ENCODE peak calls at places on chromosomes 6 and 20, in six cellular contexts. E is bronchial epithelial cell, G is omental fat pad, U is nephron progenitor cell, T is WTC11, F is right atrium auricular region. Y is an unnamed sample.

GRCh38 chr6:166772518-166772917 is 145.5 kb upstream of the RPS6KA2 start:
- DNase-seq in E (no peak), G (no peak), U (no peak), T (peak; percentile 65), F (peak; percentile 16), Y (no peak)

GRCh38 chr20:45061244-45061643 is 39.7 kb downstream of the KCNS1 start:
- DNase-seq in E (peak; percentile 98), G (no peak), U (no peak), T (no peak), F (no peak), Y (peak; percentile 72)

GRCh38 chr20:17610566-17611289 is 40.9 kb downstream of the DSTN start:
- DNase-seq in E (no peak), G (no peak), U (no peak), T (no peak), F (peak; percentile 59), Y (no peak)

GRCh38 chr20:61589055-61589385 is 337.0 kb downstream of the CDH4 start:
- DNase-seq in E (peak; percentile 40), G (no peak), U (no peak), T (no peak), F (no peak), Y (no peak)

GRCh38 chr20:6416371-6416770 is 293.5 kb upstream of the FERMT1 start:
- DNase-seq in E (no peak), G (no peak), U (no peak), T (peak; percentile 44), F (no peak), Y (no peak)

GRCh38 chr6:4319992-4320683 is 184.8 kb upstream of the ECI2 start:
- DNase-seq in E (peak; percentile 86), G (no peak), U (no peak), T (no peak), F (no peak), Y (no peak)

GRCh38 chr6:235763-236360 is 56.4 kb upstream of the DUSP22 start:
- DNase-seq in E (no peak), G (no peak), U (no peak), T (no peak), F (no peak), Y (no peak)

GRCh38 chr6:111661541-111662041 is 55.9 kb upstream of the TRAF3IP2 start:
- DNase-seq in E (no peak), G (no peak), U (peak; percentile 46), T (peak; percentile 68), F (no peak), Y (no peak)

GRCh38 chr6:138403324-138403800 is 661 bp upstream of the HEBP2 start:
- DNase-seq in E (no peak), G (no peak), U (peak; percentile 54), T (peak; percentile 45), F (no peak), Y (no peak)

GRCh38 chr20:53795170-53795569 is 201.5 kb upstream of the ZNF217 start:
- DNase-seq in E (peak; percentile 66), G (no peak), U (no peak), T (no peak), F (no peak), Y (no peak)

GRCh38 chr6:154993026-154993425 is 2.1 kb upstream of the TIAM2 start:
- DNase-seq in E (no peak), G (no peak), U (no peak), T (no peak), F (no peak), Y (no peak)

GRCh38 chr6:143150291-143150690 is 89.6 kb downstream of the AIG1 start:
- DNase-seq in E (no peak), G (no peak), U (no peak), T (no peak), F (no peak), Y (no peak)

GRCh38 chr6:40391086-40391485 is 196.1 kb downstream of the LRFN2 start:
- DNase-seq in E (no peak), G (no peak), U (no peak), T (no peak), F (no peak), Y (no peak)

GRCh38 chr6:141309295-141309694 is 823.4 kb upstream of the GJE1 start:
- DNase-seq in E (no peak), G (no peak), U (no peak), T (no peak), F (no peak), Y (no peak)

GRCh38 chr6:56250266-56250665 is 2.9 kb upstream of the COL21A1 start:
- DNase-seq in E (no peak), G (no peak), U (peak; percentile 4), T (no peak), F (no peak), Y (no peak)

GRCh38 chr6:28814032-28814976 is 109.5 kb downstream of the TRIM27 start:
- DNase-seq in E (no peak), G (no peak), U (peak; percentile 60), T (peak; percentile 58), F (no peak), Y (no peak)

GRCh38 chr6:135722679-135723078 is 128.8 kb upstream of the PDE7B start:
- DNase-seq in E (peak; percentile 91), G (no peak), U (no peak), T (no peak), F (no peak), Y (no peak)

GRCh38 chr6:159727717-159728440 is 573 bp downstream of the WTAP start:
- DNase-seq in E (peak; percentile 22), G (no peak), U (no peak), T (no peak), F (no peak), Y (no peak)

GRCh38 chr20:51394706-51395105 is 147.8 kb downstream of the NFATC2 start:
- DNase-seq in E (no peak), G (no peak), U (no peak), T (no peak), F (no peak), Y (no peak)

GRCh38 chr6:87561012-87561411 is 28.8 kb downstream of the RARS2 start:
- DNase-seq in E (no peak), G (no peak), U (no peak), T (no peak), F (no peak), Y (no peak)

GRCh38 chr6:150840185-150840584 is 25.3 kb upstream of the MTHFD1L start:
- DNase-seq in E (no peak), G (no peak), U (no peak), T (no peak), F (no peak), Y (no peak)

GRCh38 chr6:163860194-163861081 is 445.9 kb downstream of the QKI start:
- DNase-seq in E (no peak), G (no peak), U (peak; percentile 18), T (no peak), F (no peak), Y (no peak)

GRCh38 chr20:21189761-21190523 is 64.1 kb downstream of the KIZ start:
- DNase-seq in E (no peak), G (no peak), U (peak; percentile 8), T (peak; percentile 51), F (no peak), Y (no peak)

GRCh38 chr6:43306086-43306485 is 2.5 kb downstream of the CRIP3 start:
- DNase-seq in E (no peak), G (no peak), U (no peak), T (no peak), F (no peak), Y (no peak)

GRCh38 chr20:62104791-62105345 is 17.4 kb upstream of the LSM14B start:
- DNase-seq in E (no peak), G (no peak), U (no peak), T (no peak), F (no peak), Y (no peak)

GRCh38 chr6:71406871-71407860 is 118.6 kb downstream of the OGFRL1 start:
- DNase-seq in E (no peak), G (no peak), U (no peak), T (peak; percentile 41), F (no peak), Y (peak; percentile 82)

GRCh38 chr20:18428490-18429173 is 38.2 kb downstream of the DZANK1 start:
- DNase-seq in E (no peak), G (no peak), U (no peak), T (no peak), F (peak; percentile 62), Y (no peak)

GRCh38 chr20:2397595-2398145 is 17.0 kb downstream of the TGM6 start:
- DNase-seq in E (no peak), G (no peak), U (no peak), T (peak; percentile 32), F (no peak), Y (no peak)
- TF ChIP-seq CTCF in E (no peak), G (no peak), U (no peak), T (peak; percentile 25), F (no peak), Y (no peak)

DNA sequence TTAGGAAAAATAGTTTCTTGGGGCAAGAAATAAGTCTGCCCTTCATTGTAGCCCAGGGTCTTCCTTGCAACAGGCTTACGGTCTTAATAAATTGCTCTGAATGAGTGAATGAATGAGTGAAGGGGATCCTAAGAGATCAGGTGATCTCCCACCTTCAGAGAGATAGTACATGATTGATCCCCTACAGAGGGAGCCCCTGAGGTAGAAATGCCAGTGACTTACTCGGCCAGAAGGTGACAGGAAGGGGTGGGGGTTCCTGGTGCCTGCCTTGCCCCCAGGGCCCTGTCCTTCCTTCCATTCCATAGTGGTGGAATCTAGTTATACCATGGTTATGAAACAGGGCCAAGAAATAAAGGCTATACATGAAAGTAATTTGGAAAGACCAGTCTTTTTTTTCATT is 215.3 kb upstream of the SSTR4 start:
- DNase-seq in E (no peak), G (no peak), U (no peak), T (no peak), F (no peak), Y (no peak)
- TF ChIP-seq CTCF in E (no peak), G (no peak), U (no peak), T (no peak), F (no peak), Y (no peak)

GRCh38 chr20:63580796-63581461 is 6.9 kb upstream of the HELZ2 start:
- DNase-seq in E (peak; percentile 75), G (no peak), U (peak; percentile 37), T (peak; percentile 48), F (no peak), Y (peak; percentile 32)
- TF ChIP-seq CTCF in E (peak; percentile 76), G (no peak), U (peak; percentile 30), T (no peak), F (no peak), Y (no peak)

GRCh38 chr20:64224344-64225165 is 31.0 kb upstream of the PCMTD2 start:
- DNase-seq in E (peak; percentile 88), G (no peak), U (no peak), T (no peak), F (no peak), Y (no peak)
- TF ChIP-seq CTCF in E (no peak), G (no peak), U (no peak), T (no peak), F (no peak), Y (no peak)

GRCh38 chr6:33851959-33852358 is 48.2 kb upstream of the MLN start:
- DNase-seq in E (peak; percentile 18), G (no peak), U (peak; percentile 75), T (peak; percentile 78), F (no peak), Y (no peak)
- TF ChIP-seq CTCF in E (peak; percentile 72), G (no peak), U (peak; percentile 57), T (peak; percentile 20), F (no peak), Y (no peak)

DNA sequence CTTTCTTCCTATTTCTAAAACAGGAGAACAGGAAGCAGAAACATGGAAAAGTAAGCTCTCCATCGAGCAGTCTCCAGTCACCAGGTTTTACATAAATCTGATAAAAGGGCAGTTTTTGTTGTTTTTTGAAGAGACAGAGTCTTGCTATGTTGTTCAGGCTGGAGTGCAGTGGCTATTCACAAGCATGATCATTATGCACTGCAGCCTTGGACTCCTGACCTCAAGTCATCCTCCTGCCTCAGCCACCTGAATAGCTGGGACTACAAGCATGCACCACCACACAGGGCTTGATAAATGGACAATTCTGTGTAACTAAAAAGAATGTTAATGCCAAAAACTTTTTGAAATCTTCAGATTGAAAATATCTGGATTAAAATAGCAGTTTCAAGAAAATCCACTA is 23.8 kb downstream of the SAMHD1 start:
- DNase-seq in E (no peak), G (no peak), U (no peak), T (no peak), F (no peak), Y (no peak)
- TF ChIP-seq CTCF in E (no peak), G (no peak), U (no peak), T (no peak), F (no peak), Y (no peak)